ENCODE peak calls at places on chromosome 12, in eight cellular contexts. J, I, Y, E, X, W, S and D are unnamed samples.
A peak's percentile ranks its signal among the peaks of the same experiment; 100 is the strongest.

GRCh38 chr12:132077322-132078100 is 66.6 kb downstream of the DDX51 start:
- DNase-seq in J (no peak), I (no peak), Y (no peak), E (no peak), X (no peak), W (no peak), S (no peak), D (peak; percentile 78)

GRCh38 chr12:508795-509194 is 49.1 kb downstream of the B4GALNT3 start:
- DNase-seq in J (peak; percentile 38), I (no peak), Y (no peak), E (peak; percentile 68), X (no peak), W (no peak), S (no peak), D (peak; percentile 65)

GRCh38 chr12:101670007-101670671 is 27.3 kb upstream of the CHPT1 start:
- DNase-seq in J (peak; percentile 50), I (no peak), Y (peak; percentile 40), E (no peak), X (no peak), W (no peak), S (no peak), D (no peak)

GRCh38 chr12:3178671-3179413 is 101.7 kb downstream of the TSPAN9 start:
- DNase-seq in J (no peak), I (no peak), Y (no peak), E (no peak), X (no peak), W (no peak), S (no peak), D (no peak)

GRCh38 chr12:122871851-122872785 is 23.8 kb downstream of the VPS37B start:
- DNase-seq in J (peak; percentile 35), I (peak; percentile 18), Y (peak; percentile 46), E (peak; percentile 85), X (peak; percentile 65), W (peak; percentile 59), S (peak; percentile 70), D (peak; percentile 97)

GRCh38 chr12:52543985-52544888 is 8.7 kb downstream of the KRT71 start:
- DNase-seq in J (no peak), I (no peak), Y (peak; percentile 43), E (no peak), X (peak; percentile 29), W (no peak), S (no peak), D (no peak)

GRCh38 chr12:27975222-27976136 is 2.9 kb upstream of the PTHLH start:
- DNase-seq in J (no peak), I (no peak), Y (peak; percentile 81), E (peak; percentile 46), X (no peak), W (no peak), S (no peak), D (no peak)

GRCh38 chr12:132588821-132589669 is 21.3 kb downstream of the LRCOL1 start:
- DNase-seq in J (no peak), I (no peak), Y (no peak), E (no peak), X (no peak), W (no peak), S (no peak), D (no peak)

GRCh38 chr12:32490801-32491200 is 91.4 kb downstream of the FGD4 start:
- DNase-seq in J (no peak), I (no peak), Y (no peak), E (no peak), X (no peak), W (no peak), S (no peak), D (no peak)

GRCh38 chr12:53180931-53181645 is 363 bp upstream of the CSAD start:
- DNase-seq in J (peak; percentile 89), I (peak; percentile 60), Y (peak; percentile 87), E (peak; percentile 86), X (no peak), W (peak; percentile 76), S (peak; percentile 52), D (peak; percentile 87)

GRCh38 chr12:123879691-123880090 is 92.9 kb downstream of the CCDC92 start:
- DNase-seq in J (no peak), I (no peak), Y (no peak), E (no peak), X (no peak), W (no peak), S (no peak), D (no peak)

GRCh38 chr12:68240975-68241374 is 12.4 kb downstream of the IL22 start:
- DNase-seq in J (peak; percentile 71), I (no peak), Y (peak; percentile 56), E (no peak), X (peak; percentile 4), W (peak; percentile 28), S (no peak), D (no peak)

GRCh38 chr12:87439990-87440827 is 589.0 kb downstream of the C12orf50 start:
- DNase-seq in J (no peak), I (no peak), Y (peak; percentile 60), E (no peak), X (no peak), W (no peak), S (no peak), D (no peak)

GRCh38 chr12:18750087-18750486 is 12.2 kb downstream of the CAPZA3 start:
- DNase-seq in J (no peak), I (no peak), Y (no peak), E (no peak), X (no peak), W (no peak), S (no peak), D (no peak)

GRCh38 chr12:19712041-19712440 is 272.7 kb downstream of the AEBP2 start:
- DNase-seq in J (no peak), I (no peak), Y (peak; percentile 45), E (no peak), X (no peak), W (no peak), S (no peak), D (no peak)

GRCh38 chr12:45336331-45336730 is 120.4 kb downstream of the ANO6 start:
- DNase-seq in J (no peak), I (no peak), Y (peak; percentile 83), E (no peak), X (no peak), W (no peak), S (no peak), D (no peak)

GRCh38 chr12:13440844-13441243 is 244.3 kb downstream of the EMP1 start:
- DNase-seq in J (no peak), I (no peak), Y (no peak), E (no peak), X (no peak), W (no peak), S (no peak), D (no peak)

GRCh38 chr12:31235868-31236395 is 90.0 kb downstream of the SINHCAF start:
- DNase-seq in J (no peak), I (no peak), Y (peak; percentile 31), E (no peak), X (no peak), W (no peak), S (no peak), D (peak; percentile 43)

GRCh38 chr12:62834971-62835547 is 99.9 kb downstream of the PPM1H start:
- DNase-seq in J (no peak), I (peak; percentile 33), Y (peak; percentile 74), E (no peak), X (no peak), W (no peak), S (no peak), D (no peak)

GRCh38 chr12:14776236-14776959 is 26.9 kb downstream of the WBP11 start:
- DNase-seq in J (no peak), I (no peak), Y (no peak), E (no peak), X (no peak), W (no peak), S (no peak), D (no peak)

GRCh38 chr12:55996715-55997534 is at the start of gene SUOX:
- DNase-seq in J (peak; percentile 51), I (peak; percentile 84), Y (peak; percentile 98), E (peak; percentile 97), X (peak; percentile 97), W (no peak), S (peak; percentile 80), D (peak; percentile 98)

GRCh38 chr12:121918679-121919038 is 267 bp downstream of the CFAP251 start:
- DNase-seq in J (no peak), I (no peak), Y (no peak), E (no peak), X (no peak), W (no peak), S (no peak), D (no peak)

GRCh38 chr12:124388679-124389536 is 94.0 kb downstream of the RFLNA start:
- DNase-seq in J (peak; percentile 40), I (no peak), Y (peak; percentile 95), E (peak; percentile 90), X (peak; percentile 87), W (peak; percentile 47), S (peak; percentile 30), D (no peak)

GRCh38 chr12:114168061-114168460 is 201.9 kb upstream of the RBM19 start:
- DNase-seq in J (no peak), I (no peak), Y (no peak), E (no peak), X (no peak), W (no peak), S (no peak), D (no peak)

GRCh38 chr12:14239350-14239934 is 126.0 kb upstream of the ATF7IP start:
- DNase-seq in J (peak; percentile 38), I (no peak), Y (peak; percentile 42), E (no peak), X (no peak), W (no peak), S (no peak), D (peak; percentile 77)

GRCh38 chr12:43969882-43970281 is 134.0 kb downstream of the TMEM117 start:
- DNase-seq in J (no peak), I (no peak), Y (peak; percentile 31), E (no peak), X (no peak), W (no peak), S (no peak), D (no peak)

GRCh38 chr12:121465921-121466799 is 66.2 kb downstream of the RNF34 start:
- DNase-seq in J (peak; percentile 66), I (no peak), Y (peak; percentile 48), E (peak; percentile 67), X (no peak), W (peak; percentile 16), S (no peak), D (peak; percentile 14)

GRCh38 chr12:64737539-64737938 is 21.7 kb downstream of the GNS start:
- DNase-seq in J (no peak), I (no peak), Y (no peak), E (no peak), X (no peak), W (no peak), S (no peak), D (peak; percentile 13)

GRCh38 chr12:76033116-76034001 is 1.8 kb upstream of the PHLDA1 start:
- DNase-seq in J (no peak), I (no peak), Y (no peak), E (no peak), X (no peak), W (no peak), S (no peak), D (no peak)

GRCh38 chr12:88985631-88986030 is 366.7 kb downstream of the DUSP6 start:
- DNase-seq in J (no peak), I (no peak), Y (no peak), E (no peak), X (no peak), W (no peak), S (no peak), D (no peak)

GRCh38 chr12:28909291-28909690 is 239.8 kb upstream of the FAR2 start:
- DNase-seq in J (no peak), I (no peak), Y (no peak), E (no peak), X (no peak), W (no peak), S (no peak), D (no peak)

GRCh38 chr12:92707926-92708325 is 5.1 kb downstream of the PLEKHG7 start:
- DNase-seq in J (no peak), I (no peak), Y (no peak), E (no peak), X (no peak), W (no peak), S (no peak), D (no peak)

GRCh38 chr12:114726092-114726710 is 42.2 kb upstream of the TBX3 start:
- DNase-seq in J (no peak), I (no peak), Y (no peak), E (no peak), X (no peak), W (no peak), S (no peak), D (no peak)

GRCh38 chr12:124786065-124786964 is 77.3 kb downstream of the SCARB1 start:
- DNase-seq in J (no peak), I (no peak), Y (peak; percentile 95), E (no peak), X (peak; percentile 83), W (no peak), S (no peak), D (peak; percentile 11)